ENCODE peak calls at places on chromosomes 4 and X, in seven cellular contexts. Q is fibroblast of lung, A is stomach, Y is cardiac muscle cell, M is K562, C is mucosa of descending colon, K is fibroblast of the aortic adventitia. S is an unnamed sample.
A peak's percentile ranks its signal among the peaks of the same experiment; 100 is the strongest.

GRCh38 chr4:98027827-98028226 is 115.4 kb downstream of the STPG2 start:
- DNase-seq in Q (peak; percentile 10), Y (peak; percentile 23), C (no peak), M (no peak), K (no peak), A (no peak), S (peak; percentile 18)

GRCh38 chr4:15194520-15194919 is 192.2 kb downstream of the CPEB2 start:
- DNase-seq in A (no peak), M (no peak), Q (peak; percentile 24), Y (no peak), C (no peak), K (no peak), S (peak; percentile 41)

GRCh38 chr4:150739591-150739990 is 157.6 kb downstream of the MAB21L2 start:
- DNase-seq in Y (no peak), Q (peak; percentile 8), M (no peak), C (no peak), A (no peak), K (peak; percentile 18), S (no peak)

GRCh38 chr4:111506706-111507105 is 638.5 kb upstream of the FAM241A start:
- DNase-seq in C (no peak), K (peak; percentile 79), A (no peak), Y (no peak), Q (peak; percentile 86), M (no peak), S (peak; percentile 80)

GRCh38 chr4:172709376-172709775 is 459.2 kb upstream of the GALNT7 start:
- DNase-seq in K (no peak), C (no peak), Q (no peak), M (no peak), A (no peak), Y (peak; percentile 22), S (no peak)

GRCh38 chr4:18103876-18104275 is 82.3 kb upstream of the LCORL start:
- DNase-seq in Q (no peak), M (no peak), K (no peak), Y (no peak), A (no peak), C (no peak), S (no peak)

GRCh38 chr4:181854142-181854541 is 389.1 kb upstream of the TENM3 start:
- DNase-seq in Y (no peak), Q (peak; percentile 33), A (no peak), K (no peak), C (no peak), M (no peak), S (no peak)

GRCh38 chrX:41705680-41706374 is 17.1 kb downstream of the GPR34 start:
- DNase-seq in Y (no peak), C (no peak), A (no peak), M (no peak), Q (no peak), K (no peak), S (no peak)

GRCh38 chr4:109169160-109169559 is 133.3 kb downstream of the COL25A1 start:
- DNase-seq in C (no peak), A (no peak), Q (peak; percentile 26), K (no peak), Y (no peak), M (no peak), S (no peak)

GRCh38 chr4:36716874-36717273 is 435.5 kb downstream of the DTHD1 start:
- DNase-seq in Q (no peak), Y (no peak), K (no peak), M (no peak), C (no peak), A (no peak), S (no peak)

GRCh38 chrX:40012039-40012799 is 85.5 kb downstream of the BCOR start:
- DNase-seq in Y (no peak), Q (peak; percentile 55), C (peak; percentile 51), M (no peak), K (peak; percentile 31), A (peak; percentile 45), S (peak; percentile 68)

GRCh38 chrX:9312922-9313867 is 151.7 kb upstream of the TBL1X start:
- DNase-seq in A (peak; percentile 66), Q (no peak), M (peak; percentile 62), Y (peak; percentile 38), C (peak; percentile 68), K (no peak), S (peak; percentile 25)

GRCh38 chr4:182155806-182156205 is 87.4 kb upstream of the TENM3 start:
- DNase-seq in A (no peak), Y (no peak), C (no peak), M (no peak), Q (peak; percentile 46), K (no peak), S (no peak)

GRCh38 chrX:68999931-69000330 is 165.3 kb downstream of the PJA1 start:
- DNase-seq in M (no peak), Y (no peak), K (no peak), C (no peak), Q (peak; percentile 23), A (no peak), S (no peak)

GRCh38 chr4:2450394-2451035 is 18.4 kb upstream of the RNF4 start:
- DNase-seq in Y (no peak), Q (no peak), M (no peak), C (no peak), A (no peak), K (no peak), S (no peak)

GRCh38 chr4:151993521-151993920 is 232.7 kb upstream of the GATB start:
- DNase-seq in A (no peak), Q (no peak), Y (no peak), C (no peak), K (no peak), M (no peak), S (no peak)

GRCh38 chr4:76601791-76602190 is 166.8 kb downstream of the SHROOM3 start:
- DNase-seq in M (peak; percentile 27), C (no peak), A (no peak), K (peak; percentile 80), Y (no peak), Q (peak; percentile 75), S (peak; percentile 67)

DNA sequence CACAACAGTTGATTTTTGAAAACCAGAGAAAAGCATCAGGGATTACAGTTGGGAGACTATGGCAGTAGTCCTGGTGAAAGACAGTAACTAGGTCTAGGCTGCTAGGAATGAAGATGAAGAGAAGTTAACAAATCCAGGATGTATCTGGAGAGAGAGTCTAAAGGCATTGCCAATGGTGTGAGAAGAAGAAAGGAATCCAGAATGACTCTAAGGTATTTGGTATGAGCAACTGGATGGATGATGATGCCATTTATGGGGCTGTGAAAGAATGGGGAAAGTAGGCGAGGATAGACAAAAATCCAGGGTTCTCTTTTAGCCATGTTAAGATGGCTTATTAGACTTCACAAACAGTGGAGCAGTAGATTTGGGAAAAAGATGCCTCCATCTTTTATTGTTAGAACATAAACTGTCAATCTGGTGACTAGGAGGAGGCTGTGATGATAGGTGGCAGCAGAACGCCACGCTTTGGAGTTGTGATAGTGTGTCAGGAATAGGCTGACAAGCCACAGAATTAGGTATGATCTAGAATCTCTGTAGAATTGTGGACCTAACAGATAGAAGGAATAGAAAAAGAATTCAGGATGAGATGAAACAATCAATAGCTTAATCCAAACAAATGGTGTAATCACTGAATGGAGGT is 27.3 kb upstream of the JADE1 start:
- DNase-seq in M (no peak), K (peak; percentile 55), A (peak; percentile 46), C (peak; percentile 67), Q (peak; percentile 61), Y (no peak), S (peak; percentile 10)
- TF ChIP-seq CTCF in M (peak; percentile 67), K (no peak), A (no peak), C (no peak), Q (no peak), Y (no peak), S (no peak)

DNA sequence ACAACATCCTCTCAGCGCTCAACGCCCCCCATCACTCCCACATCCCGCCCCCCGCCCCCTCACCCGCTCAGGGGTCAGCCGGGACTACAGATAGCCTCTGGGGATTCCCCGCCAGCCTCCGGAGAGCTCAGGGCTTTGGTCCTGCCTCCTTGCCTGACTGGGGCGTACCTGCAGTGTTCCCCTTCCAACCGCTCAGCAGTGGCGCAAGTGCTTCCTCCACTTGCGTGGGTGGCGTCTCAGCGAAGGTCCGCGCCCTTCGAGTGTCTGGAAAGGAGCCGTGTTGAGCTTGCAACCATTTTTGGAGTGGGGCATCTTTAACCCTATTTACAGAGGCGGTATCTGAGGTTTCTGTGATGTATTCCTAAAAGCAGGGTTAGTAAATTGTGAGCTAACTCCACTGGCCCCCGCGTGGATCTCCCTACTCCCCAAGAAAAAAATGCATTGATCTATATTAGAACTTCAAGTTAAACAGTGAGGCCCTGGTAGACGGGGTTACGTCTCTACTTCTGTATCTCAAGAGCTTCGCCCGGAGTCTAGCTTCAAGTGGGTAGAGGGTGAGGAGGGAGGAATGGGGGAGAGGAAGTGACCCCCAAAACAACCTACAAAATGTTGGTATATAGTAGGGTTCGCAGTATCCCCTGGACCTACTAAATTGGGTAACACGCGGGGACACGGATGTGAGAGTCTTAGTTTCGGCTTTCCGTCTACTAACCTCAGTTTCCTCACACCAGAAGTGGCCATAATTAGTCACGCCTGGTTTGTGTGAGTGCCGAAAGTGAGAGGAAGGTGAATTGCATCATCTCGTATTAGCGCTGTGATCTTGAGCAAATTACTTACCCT is 16.1 kb downstream of the NKX3-2 start:
- DNase-seq in M (peak; percentile 6), C (no peak), Y (no peak), Q (no peak), A (no peak), K (no peak), S (no peak)
- H3K4me3 ChIP-seq in M (no peak overlapping the region), C (no peak overlapping the region), Y (no peak overlapping the region), Q (no peak overlapping the region), A (no peak overlapping the region), K (no peak overlapping the region), S (no peak overlapping the region)

DNA sequence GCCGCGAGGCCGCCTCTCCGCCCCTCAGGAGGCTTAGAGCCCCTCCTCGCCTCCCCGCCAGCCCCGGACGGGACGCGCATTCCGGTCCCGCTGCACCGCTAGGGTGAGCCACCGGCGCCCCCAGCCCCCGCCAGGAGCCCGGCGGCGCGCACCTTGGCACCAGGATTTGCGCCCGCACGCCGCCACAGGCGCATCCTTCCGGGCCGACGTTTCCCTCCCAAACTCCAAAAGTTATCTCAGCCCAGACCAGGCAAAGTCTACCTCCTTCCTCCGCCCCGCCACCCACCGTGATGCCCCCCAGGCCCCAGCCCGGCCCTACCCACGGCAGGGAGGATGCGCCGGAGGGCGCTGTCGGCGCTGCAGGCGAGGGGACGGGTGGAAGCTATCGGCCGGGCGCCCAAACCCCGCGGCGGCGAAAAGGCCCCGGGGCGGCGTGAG is 538 bp downstream of the SCML2 start:
- DNase-seq in K (no peak), A (no peak), Q (no peak), C (peak; percentile 39), Y (peak; percentile 38), M (peak; percentile 39), S (no peak)
- TF ChIP-seq CTCF in K (peak; percentile 5), A (no peak), Q (no peak), C (no peak), Y (no peak), M (peak; percentile 12), S (no peak)

DNA sequence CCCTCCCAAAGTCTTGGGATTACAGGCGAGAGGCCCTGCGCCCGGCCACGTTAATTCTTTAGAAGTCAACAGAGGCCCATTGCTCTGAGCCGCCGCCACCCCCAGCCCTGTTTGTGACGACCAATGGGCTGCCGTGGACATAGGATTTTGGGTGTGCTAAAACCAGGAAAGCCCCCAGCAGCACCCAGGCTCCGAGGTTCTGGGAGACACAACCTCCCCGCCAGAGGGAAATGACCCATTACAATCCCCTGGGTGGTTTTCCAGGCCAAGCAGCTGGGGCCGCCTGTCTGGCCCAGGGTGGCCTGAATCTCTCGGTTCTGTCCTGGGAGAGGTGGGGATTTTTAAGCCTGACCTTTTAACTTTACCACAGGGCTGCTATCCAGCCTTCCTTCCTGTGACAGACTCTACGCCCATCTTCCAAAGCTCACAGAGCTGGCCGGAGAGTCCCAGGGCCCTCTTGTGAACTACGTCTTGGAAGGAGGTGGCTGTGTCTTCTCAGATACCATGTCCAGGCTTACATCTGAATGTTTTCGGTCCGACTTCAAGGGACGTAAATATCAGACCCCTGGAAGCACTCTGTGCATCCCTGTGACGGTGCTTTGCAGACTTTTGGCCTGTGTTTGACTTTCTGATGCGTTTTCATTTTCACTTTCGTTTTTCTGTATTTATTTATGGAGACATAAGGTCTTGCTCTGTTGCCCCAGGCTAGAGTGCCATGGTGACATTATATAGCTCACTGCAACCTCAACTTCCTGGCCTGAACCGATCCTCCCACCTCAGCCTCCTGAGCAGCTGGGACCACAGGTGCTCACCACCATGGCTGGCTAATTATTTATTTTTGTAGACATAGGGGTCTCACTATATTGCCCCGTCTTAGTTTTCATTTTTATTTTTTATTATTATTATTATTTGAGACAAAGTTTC is 36.0 kb downstream of the P2RY8 start:
- DNase-seq in K (no peak), C (no peak), Y (no peak), A (no peak), Q (no peak), M (no peak), S (no peak)
- H3K4me3 ChIP-seq in K (no peak overlapping the region), C (no peak overlapping the region), Y (no peak overlapping the region), A (no peak overlapping the region), Q (no peak overlapping the region), M (no peak overlapping the region), S (no peak overlapping the region)

S was measured in cardiac fibroblast.